ENCODE peak calls at places on chromosomes 12 and 14, in four cellular contexts. S is HCT116, T is foreskin fibroblast, Q is HEK293T. D is an unnamed sample.

GRCh38 chr12:96383991-96384390 is 16.2 kb downstream of the CDK17 start:
- DNase-seq in S (no peak), T (no peak), Q (no peak), D (no peak)

GRCh38 chr14:20836668-20837338 is 34.2 kb upstream of the RNASE1 start:
- DNase-seq in Q (peak; percentile 43), S (peak; percentile 66), T (peak; percentile 14), D (no peak)

GRCh38 chr12:67508830-67509229 is 139.7 kb upstream of the DYRK2 start:
- DNase-seq in Q (no peak), S (no peak), T (no peak), D (no peak)

GRCh38 chr12:108318472-108319275 is 20.4 kb downstream of the CMKLR1 start:
- DNase-seq in Q (no peak), T (no peak), S (no peak), D (no peak)

GRCh38 chr12:84070311-84070710 is 842.3 kb downstream of the SLC6A15 start:
- DNase-seq in T (peak; percentile 97), S (no peak), Q (no peak), D (no peak)

GRCh38 chr12:55659486-55660385 is 23.0 kb downstream of the OR10P1 start:
- DNase-seq in Q (no peak), S (no peak), T (no peak), D (no peak)

GRCh38 chr12:122125452-122126341 is 47.1 kb downstream of the MLXIP start:
- DNase-seq in S (no peak), Q (no peak), T (no peak), D (no peak)

GRCh38 chr12:53551889-53552291 is 44.6 kb upstream of the NPFF start:
- DNase-seq in S (no peak), T (no peak), Q (no peak), D (no peak)

GRCh38 chr14:35818346-35819115 is 7.6 kb upstream of the BRMS1L start:
- DNase-seq in Q (peak; percentile 38), S (no peak), T (peak; percentile 35), D (no peak)

GRCh38 chr12:26740991-26741390 is 92.0 kb downstream of the ITPR2 start:
- DNase-seq in Q (no peak), S (no peak), T (no peak), D (no peak)

GRCh38 chr12:132493482-132494178 is 3.7 kb downstream of the FBRSL1 start:
- DNase-seq in T (no peak), Q (no peak), S (no peak), D (no peak)

GRCh38 chr12:106299193-106299794 is 3.2 kb upstream of the TCP11L2 start:
- DNase-seq in S (no peak), T (no peak), Q (no peak), D (no peak)

GRCh38 chr12:55072093-55072492 is 52.3 kb downstream of the NEUROD4 start:
- DNase-seq in S (peak; percentile 22), T (no peak), Q (no peak), D (peak; percentile 34)

GRCh38 chr12:132185698-132186097 is 41.4 kb downstream of the NOC4L start:
- DNase-seq in S (no peak), Q (no peak), T (no peak), D (no peak)

GRCh38 chr12:63844391-63845341 is at the start of gene SRGAP1:
- DNase-seq in S (no peak), T (peak; percentile 51), Q (peak; percentile 36), D (peak; percentile 85)

GRCh38 chr12:19783547-19784444 is 344.5 kb downstream of the AEBP2 start:
- DNase-seq in S (no peak), Q (no peak), T (no peak), D (no peak)

GRCh38 chr12:19542606-19543005 is 103.3 kb downstream of the AEBP2 start:
- DNase-seq in S (no peak), T (no peak), Q (no peak), D (no peak)

GRCh38 chr12:126950266-126950665 is 1316.7 kb upstream of the TMEM132C start:
- DNase-seq in Q (no peak), T (no peak), S (no peak), D (no peak)

GRCh38 chr12:80445083-80445482 is 1.0 kb downstream of the PTPRQ start:
- DNase-seq in S (no peak), Q (no peak), T (no peak), D (no peak)

GRCh38 chr12:130945793-130946492 is 7.8 kb upstream of the ADGRD1 start:
- DNase-seq in Q (no peak), S (no peak), T (no peak), D (no peak)

GRCh38 chr12:60182354-60182753 is 586.5 kb downstream of the SLC16A7 start:
- DNase-seq in T (no peak), S (no peak), Q (no peak), D (no peak)

D was measured in hypothalamus.